ENCODE peak calls at places on chromosomes 13 and 19, in seven cellular contexts. One of them, this sample, is unnamed.
A peak's percentile ranks its signal among the peaks of the same experiment; 100 is the strongest.

GRCh38 chr19:13839193-13839937 is 37.6 kb upstream of the NANOS3 start:
- DNase-seq in fibroblast of mammary gland: peak; percentile 78
- DNase-seq in mucosa of descending colon: peak; percentile 85
- DNase-seq in Peyer's patch: peak; percentile 92
- DNase-seq in GM23338: peak; percentile 78
- DNase-seq in foreskin fibroblast: peak; percentile 87
- DNase-seq in fibroblast of lung: peak; percentile 88
- DNase-seq in this sample: no peak

GRCh38 chr19:8489591-8490394 is 12.6 kb downstream of the PRAM1 start:
- DNase-seq in fibroblast of lung: no peak
- DNase-seq in mucosa of descending colon: no peak
- DNase-seq in fibroblast of mammary gland: no peak
- DNase-seq in foreskin fibroblast: no peak
- DNase-seq in GM23338: peak; percentile 58
- DNase-seq in Peyer's patch: no peak
- DNase-seq in this sample: no peak

GRCh38 chr13:66344770-66345367 is 885.3 kb downstream of the PCDH9 start:
- DNase-seq in fibroblast of mammary gland: no peak
- DNase-seq in fibroblast of lung: no peak
- DNase-seq in foreskin fibroblast: no peak
- DNase-seq in mucosa of descending colon: no peak
- DNase-seq in Peyer's patch: no peak
- DNase-seq in GM23338: no peak
- DNase-seq in this sample: no peak

GRCh38 chr13:110651726-110652230 is 36.4 kb downstream of the NAXD start:
- DNase-seq in GM23338: no peak
- DNase-seq in foreskin fibroblast: no peak
- DNase-seq in fibroblast of mammary gland: no peak
- DNase-seq in Peyer's patch: no peak
- DNase-seq in fibroblast of lung: no peak
- DNase-seq in mucosa of descending colon: no peak
- DNase-seq in this sample: no peak

GRCh38 chr13:33606692-33607091 is 211.3 kb upstream of the RFC3 start:
- DNase-seq in mucosa of descending colon: no peak
- DNase-seq in fibroblast of mammary gland: no peak
- DNase-seq in fibroblast of lung: no peak
- DNase-seq in GM23338: peak; percentile 59
- DNase-seq in foreskin fibroblast: peak; percentile 6
- DNase-seq in Peyer's patch: no peak
- DNase-seq in this sample: no peak

GRCh38 chr13:112619730-112620639 is 32.0 kb upstream of the TUBGCP3 start:
- DNase-seq in GM23338: peak; percentile 85
- DNase-seq in fibroblast of lung: peak; percentile 59
- DNase-seq in fibroblast of mammary gland: peak; percentile 2
- DNase-seq in mucosa of descending colon: no peak
- DNase-seq in Peyer's patch: no peak
- DNase-seq in foreskin fibroblast: no peak
- DNase-seq in this sample: no peak

GRCh38 chr13:21434588-21434987 is 24.5 kb downstream of the ZDHHC20 start:
- DNase-seq in fibroblast of mammary gland: peak; percentile 3
- DNase-seq in Peyer's patch: no peak
- DNase-seq in GM23338: no peak
- DNase-seq in fibroblast of lung: no peak
- DNase-seq in foreskin fibroblast: no peak
- DNase-seq in mucosa of descending colon: no peak
- DNase-seq in this sample: no peak

GRCh38 chr13:25109341-25109740 is 13.4 kb downstream of the PABPC3 start:
- DNase-seq in fibroblast of lung: peak; percentile 12
- DNase-seq in fibroblast of mammary gland: no peak
- DNase-seq in foreskin fibroblast: no peak
- DNase-seq in Peyer's patch: no peak
- DNase-seq in mucosa of descending colon: no peak
- DNase-seq in GM23338: no peak
- DNase-seq in this sample: no peak

GRCh38 chr19:5900976-5901375 is 2.6 kb downstream of the NDUFA11 start:
- DNase-seq in foreskin fibroblast: no peak
- DNase-seq in GM23338: no peak
- DNase-seq in Peyer's patch: no peak
- DNase-seq in mucosa of descending colon: no peak
- DNase-seq in fibroblast of lung: no peak
- DNase-seq in fibroblast of mammary gland: no peak
- DNase-seq in this sample: no peak

GRCh38 chr13:111093136-111093535 is 22.0 kb upstream of the ARHGEF7 start:
- DNase-seq in mucosa of descending colon: no peak
- DNase-seq in foreskin fibroblast: no peak
- DNase-seq in fibroblast of lung: no peak
- DNase-seq in Peyer's patch: no peak
- DNase-seq in GM23338: no peak
- DNase-seq in fibroblast of mammary gland: no peak
- DNase-seq in this sample: no peak

GRCh38 chr19:33502991-33503790 is 18.4 kb downstream of the PEPD start:
- DNase-seq in foreskin fibroblast: no peak
- DNase-seq in Peyer's patch: no peak
- DNase-seq in mucosa of descending colon: no peak
- DNase-seq in fibroblast of lung: no peak
- DNase-seq in fibroblast of mammary gland: no peak
- DNase-seq in GM23338: no peak
- DNase-seq in this sample: no peak

GRCh38 chr13:52128714-52129700 is at the start of gene NEK5:
- DNase-seq in Peyer's patch: peak; percentile 76
- DNase-seq in GM23338: peak; percentile 96
- DNase-seq in mucosa of descending colon: peak; percentile 74
- DNase-seq in fibroblast of mammary gland: peak; percentile 35
- DNase-seq in foreskin fibroblast: peak; percentile 40
- DNase-seq in fibroblast of lung: peak; percentile 56
- DNase-seq in this sample: peak; percentile 4

GRCh38 chr13:75512253-75512652 is 25.4 kb downstream of the COMMD6 start:
- DNase-seq in fibroblast of mammary gland: no peak
- DNase-seq in fibroblast of lung: no peak
- DNase-seq in Peyer's patch: no peak
- DNase-seq in mucosa of descending colon: no peak
- DNase-seq in GM23338: no peak
- DNase-seq in foreskin fibroblast: no peak
- DNase-seq in this sample: no peak

GRCh38 chr13:23321534-23322241 is 111.8 kb downstream of the SACS start:
- DNase-seq in Peyer's patch: peak; percentile 48
- DNase-seq in foreskin fibroblast: peak; percentile 91
- DNase-seq in GM23338: no peak
- DNase-seq in fibroblast of lung: peak; percentile 98
- DNase-seq in mucosa of descending colon: peak; percentile 17
- DNase-seq in fibroblast of mammary gland: peak; percentile 92
- DNase-seq in this sample: peak; percentile 87

GRCh38 chr13:31045621-31046081 is 113.2 kb downstream of the TEX26 start:
- DNase-seq in mucosa of descending colon: peak; percentile 80
- DNase-seq in GM23338: no peak
- DNase-seq in Peyer's patch: peak; percentile 90
- DNase-seq in fibroblast of lung: peak; percentile 96
- DNase-seq in fibroblast of mammary gland: peak; percentile 93
- DNase-seq in foreskin fibroblast: peak; percentile 93
- DNase-seq in this sample: peak; percentile 63

DNA sequence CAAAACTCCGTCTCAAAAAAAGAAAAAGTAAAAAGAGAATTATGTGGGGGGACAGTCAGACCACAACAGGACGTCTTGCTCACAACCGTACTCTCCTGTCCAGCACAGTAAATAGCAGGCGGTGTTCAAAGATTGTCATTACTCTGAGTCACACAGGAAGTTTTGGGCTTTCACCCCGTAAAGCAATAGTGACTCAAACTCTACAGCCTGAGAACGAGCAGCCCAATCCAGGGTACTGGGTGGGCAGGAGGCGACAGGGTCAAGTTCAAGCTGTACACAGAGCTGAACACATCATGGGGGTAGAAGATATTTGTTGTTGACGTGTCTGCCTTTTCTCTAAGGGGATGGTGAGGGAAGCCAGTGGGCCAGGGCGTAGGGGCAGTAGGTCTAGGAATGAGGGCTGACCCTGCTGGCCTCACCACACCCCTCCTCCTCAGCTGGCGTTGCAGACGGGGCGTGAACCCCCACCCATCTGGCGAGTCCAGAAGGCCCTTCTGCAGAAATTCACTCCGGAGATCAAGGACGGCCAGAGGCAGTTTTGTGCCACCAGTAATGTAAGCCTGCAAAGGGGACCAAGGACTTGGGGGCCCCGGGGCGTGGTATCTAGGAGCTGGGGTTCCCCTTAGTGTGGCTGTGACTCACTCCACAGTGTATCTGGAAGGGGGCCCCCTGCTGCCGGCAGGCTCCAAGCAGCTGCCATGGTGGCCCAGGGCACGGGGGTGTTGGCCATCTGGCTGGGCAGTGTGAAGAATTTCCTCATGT is 23.3 kb downstream of the PRR12 start:
- DNase-seq in GM23338: no peak
- DNase-seq in Peyer's patch: no peak
- DNase-seq in fibroblast of mammary gland: peak; percentile 96
- DNase-seq in mucosa of descending colon: no peak
- DNase-seq in fibroblast of lung: peak; percentile 88
- DNase-seq in foreskin fibroblast: peak; percentile 89
- DNase-seq in this sample: peak; percentile 24
- H3K4me3 ChIP-seq in GM23338: no peak overlapping the region
- H3K4me3 ChIP-seq in Peyer's patch: no peak overlapping the region
- H3K4me3 ChIP-seq in fibroblast of mammary gland: no peak overlapping the region
- H3K4me3 ChIP-seq in mucosa of descending colon: no peak overlapping the region
- H3K4me3 ChIP-seq in fibroblast of lung: no peak overlapping the region
- H3K4me3 ChIP-seq in foreskin fibroblast: no peak overlapping the region
- H3K4me3 ChIP-seq in this sample: no peak overlapping the region

GRCh38 chr19:55112246-55112780 is 5.1 kb downstream of the PPP1R12C start:
- DNase-seq in Peyer's patch: no peak
- DNase-seq in foreskin fibroblast: no peak
- DNase-seq in GM23338: no peak
- DNase-seq in fibroblast of mammary gland: no peak
- DNase-seq in mucosa of descending colon: no peak
- DNase-seq in fibroblast of lung: no peak
- DNase-seq in this sample: no peak

GRCh38 chr19:55113570-55114039 is 3.8 kb downstream of the PPP1R12C start:
- DNase-seq in GM23338: peak; percentile 91
- DNase-seq in fibroblast of lung: peak; percentile 83
- DNase-seq in Peyer's patch: peak; percentile 84
- DNase-seq in fibroblast of mammary gland: peak; percentile 93
- DNase-seq in mucosa of descending colon: peak; percentile 71
- DNase-seq in foreskin fibroblast: peak; percentile 85
- DNase-seq in this sample: peak; percentile 82

GRCh38 chr19:55111238-55111831 is 6.1 kb downstream of the PPP1R12C start:
- DNase-seq in fibroblast of lung: no peak
- DNase-seq in Peyer's patch: no peak
- DNase-seq in mucosa of descending colon: no peak
- DNase-seq in fibroblast of mammary gland: no peak
- DNase-seq in GM23338: no peak
- DNase-seq in foreskin fibroblast: no peak
- DNase-seq in this sample: no peak

GRCh38 chr19:55114566-55115145 is 2.8 kb downstream of the PPP1R12C start:
- DNase-seq in GM23338: no peak
- DNase-seq in fibroblast of mammary gland: no peak
- DNase-seq in fibroblast of lung: no peak
- DNase-seq in mucosa of descending colon: no peak
- DNase-seq in foreskin fibroblast: no peak
- DNase-seq in Peyer's patch: no peak
- DNase-seq in this sample: no peak

DNA sequence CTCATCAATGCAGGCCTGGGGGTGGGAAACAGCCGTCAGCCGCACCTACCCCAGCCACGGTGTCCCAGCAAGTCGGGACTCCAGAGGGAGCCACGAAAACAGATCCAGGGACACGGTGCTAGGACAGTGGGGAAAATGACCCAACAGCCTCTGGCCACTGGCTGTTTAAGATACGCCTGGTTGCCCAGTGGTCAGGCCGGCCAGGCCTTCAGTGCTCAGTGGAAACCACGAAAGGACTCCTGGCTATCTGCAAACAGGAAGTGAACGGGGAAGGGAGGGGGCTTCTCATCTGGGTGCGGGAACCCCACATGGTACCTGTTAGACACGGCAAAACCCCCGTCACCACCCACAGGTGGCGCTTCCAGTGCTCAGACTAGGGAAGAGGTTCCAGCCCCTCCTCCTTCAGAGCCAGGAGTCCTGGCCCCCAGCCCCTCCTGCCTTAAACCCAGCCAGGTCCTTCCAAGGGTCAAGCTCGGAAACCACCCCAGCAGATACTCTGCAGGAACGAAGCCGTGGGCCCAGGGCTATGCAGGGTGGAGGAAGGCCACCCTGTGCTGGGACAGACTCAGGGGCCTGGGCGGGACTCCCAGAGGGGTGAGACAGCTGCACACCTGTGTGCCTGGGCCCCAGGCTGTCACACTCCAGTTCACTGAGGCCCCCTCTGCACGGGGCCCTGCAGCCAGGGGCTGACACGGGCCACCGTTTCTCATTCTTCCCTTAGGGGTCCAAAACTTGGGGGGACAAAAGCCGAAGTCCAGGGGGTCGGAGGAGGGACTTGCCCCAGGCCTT is 4.5 kb downstream of the PPP1R12C start:
- DNase-seq in GM23338: peak; percentile 76
- DNase-seq in fibroblast of lung: no peak
- DNase-seq in fibroblast of mammary gland: no peak
- DNase-seq in mucosa of descending colon: no peak
- DNase-seq in Peyer's patch: no peak
- DNase-seq in foreskin fibroblast: no peak
- DNase-seq in this sample: no peak
- TF ChIP-seq CTCF in GM23338: peak; percentile 37
- TF ChIP-seq CTCF in fibroblast of lung: no peak
- TF ChIP-seq CTCF in fibroblast of mammary gland: no peak
- TF ChIP-seq CTCF in mucosa of descending colon: no peak
- TF ChIP-seq CTCF in Peyer's patch: no peak
- TF ChIP-seq CTCF in foreskin fibroblast: no peak
- TF ChIP-seq CTCF in this sample: no peak

DNA sequence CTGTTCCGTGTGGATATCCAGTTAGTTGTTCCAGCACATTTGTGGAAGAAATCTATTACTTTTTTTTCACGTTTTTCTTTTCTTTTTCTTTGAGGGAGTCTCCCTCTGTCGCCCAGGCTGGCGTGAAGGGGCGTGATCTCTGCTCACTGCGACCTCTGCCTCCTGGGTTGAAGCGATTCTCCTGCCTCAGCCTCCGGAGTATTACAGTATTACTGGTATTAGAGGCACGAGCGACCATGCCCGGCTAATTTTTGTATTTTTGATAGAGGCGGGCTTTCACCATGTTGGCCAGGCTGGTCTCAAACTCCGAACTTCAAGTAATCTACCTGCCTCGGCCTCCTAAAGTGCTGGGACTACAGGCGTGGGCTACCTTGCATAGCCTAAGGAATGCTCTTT is 43.6 kb downstream of the ZNF611 start:
- DNase-seq in Peyer's patch: no peak
- DNase-seq in fibroblast of lung: no peak
- DNase-seq in mucosa of descending colon: no peak
- DNase-seq in foreskin fibroblast: no peak
- DNase-seq in fibroblast of mammary gland: no peak
- DNase-seq in GM23338: peak; percentile 22
- DNase-seq in this sample: no peak
- H3K4me3 ChIP-seq in Peyer's patch: peak overlapping the region; percentile 76
- H3K4me3 ChIP-seq in fibroblast of lung: no peak overlapping the region
- H3K4me3 ChIP-seq in mucosa of descending colon: no peak overlapping the region
- H3K4me3 ChIP-seq in foreskin fibroblast: peak overlapping the region; percentile 72
- H3K4me3 ChIP-seq in fibroblast of mammary gland: peak overlapping the region; percentile 39
- H3K4me3 ChIP-seq in GM23338: peak overlapping the region; percentile 80
- H3K4me3 ChIP-seq in this sample: peak overlapping the region; percentile 50

DNA sequence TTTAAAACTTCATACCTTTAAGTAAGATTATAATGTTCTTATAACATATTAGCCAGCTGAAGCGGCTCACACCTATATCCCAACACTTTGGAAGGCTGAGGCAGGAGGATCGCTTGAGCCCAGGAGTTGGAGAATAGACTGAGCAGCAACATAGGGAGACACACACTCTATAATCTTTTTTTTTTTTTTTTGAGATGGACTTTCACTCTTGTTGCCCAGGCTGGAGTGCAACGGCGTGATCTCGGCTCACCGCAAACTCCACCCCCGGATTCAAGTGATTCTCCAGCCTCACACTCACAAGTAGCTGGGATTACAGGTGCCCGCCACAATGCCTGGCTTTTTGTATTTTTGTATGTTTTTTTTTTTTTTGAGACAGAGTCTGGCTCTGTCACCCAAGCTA is 37.3 kb downstream of the SPRYD7 start:
- DNase-seq in fibroblast of mammary gland: no peak
- DNase-seq in fibroblast of lung: no peak
- DNase-seq in mucosa of descending colon: no peak
- DNase-seq in foreskin fibroblast: no peak
- DNase-seq in Peyer's patch: no peak
- DNase-seq in GM23338: no peak
- DNase-seq in this sample: no peak
- TF ChIP-seq CTCF in fibroblast of mammary gland: no peak
- TF ChIP-seq CTCF in fibroblast of lung: no peak
- TF ChIP-seq CTCF in mucosa of descending colon: no peak
- TF ChIP-seq CTCF in foreskin fibroblast: no peak
- TF ChIP-seq CTCF in Peyer's patch: no peak
- TF ChIP-seq CTCF in GM23338: no peak
- TF ChIP-seq CTCF in this sample: no peak

This sample was measured in astrocyte of the cerebellum.